ENCODE peak calls at places on chromosomes 11 and 22, in ten cellular contexts. N is sigmoid colon, E is A549, O is K562, W is SK-N-SH, Y is tibial nerve, Z is stomach, V is transverse colon, A is H1, M is ovary. Q is an unnamed sample.

GRCh38 chr11:74671520-74672196 is 59.6 kb downstream of the CHRDL2 start:
- DNase-seq in Z (no peak), W (no peak), N (no peak), Y (no peak), E (no peak), V (no peak), M (no peak), A (peak), O (no peak), Q (peak)

GRCh38 chr11:20213790-20214189 is 53.5 kb upstream of the DBX1 start:
- DNase-seq in E (no peak), W (no peak), O (no peak), Y (no peak), Z (no peak), A (no peak), V (no peak), M (no peak), N (no peak), Q (no peak)

GRCh38 chr11:110962907-110963306 is 250.7 kb upstream of the ARHGAP20 start:
- DNase-seq in Z (no peak), M (no peak), Y (no peak), E (no peak), V (no peak), N (no peak), O (no peak), A (no peak), W (peak), Q (no peak)

GRCh38 chr11:44133335-44133946 is 38.0 kb downstream of the EXT2 start:
- DNase-seq in O (peak), A (no peak), Z (no peak), W (peak), N (no peak), M (no peak), Y (no peak), E (peak), V (no peak), Q (no peak)

GRCh38 chr11:74932797-74933196 is 16.1 kb downstream of the XRRA1 start:
- DNase-seq in E (no peak), Z (no peak), O (no peak), A (no peak), W (no peak), M (no peak), N (no peak), Y (no peak), V (no peak), Q (no peak)

GRCh38 chr11:36452231-36452630 is 57.8 kb downstream of the TRAF6 start:
- DNase-seq in Z (no peak), O (no peak), N (no peak), E (no peak), A (no peak), V (no peak), Y (no peak), M (no peak), W (no peak), Q (no peak)

GRCh38 chr11:117780456-117780855 is 16.6 kb downstream of the DSCAML1 start:
- DNase-seq in A (no peak), E (no peak), W (no peak), V (no peak), M (no peak), Y (no peak), N (no peak), Z (no peak), O (no peak), Q (no peak)

GRCh38 chr11:13450832-13451397 is 12.1 kb downstream of the BTBD10 start:
- DNase-seq in O (no peak), Z (no peak), M (no peak), W (no peak), V (no peak), A (no peak), N (no peak), E (no peak), Y (no peak), Q (no peak)

GRCh38 chr22:24824250-24824649 is 18.2 kb downstream of the SGSM1 start:
- DNase-seq in Y (no peak), N (no peak), O (no peak), Z (no peak), V (no peak), W (no peak), M (no peak), A (no peak), E (no peak), Q (no peak)

GRCh38 chr11:100340416-100341323 is 346.4 kb upstream of the ARHGAP42 start:
- DNase-seq in Z (no peak), Y (no peak), M (no peak), A (no peak), E (no peak), O (no peak), N (no peak), V (no peak), W (no peak), Q (no peak)

GRCh38 chr22:41831383-41831782 is 1.5 kb upstream of the SREBF2 start:
- DNase-seq in V (no peak), Y (no peak), Z (no peak), A (no peak), E (no peak), M (no peak), O (no peak), W (no peak), N (no peak), Q (no peak)

GRCh38 chr11:135033545-135033944 is 621.5 kb upstream of the B3GAT1 start:
- DNase-seq in V (no peak), W (peak), E (no peak), O (peak), N (no peak), M (no peak), Z (no peak), A (peak), Y (no peak), Q (peak)

GRCh38 chr11:67275606-67276409 is 9.5 kb downstream of the GRK2 start:
- DNase-seq in Y (no peak), E (no peak), Z (no peak), O (no peak), N (peak), A (no peak), V (no peak), M (peak), W (no peak), Q (no peak)

GRCh38 chr11:19370100-19370861 is 129.5 kb upstream of the E2F8 start:
- DNase-seq in N (peak), Z (no peak), V (no peak), M (no peak), O (no peak), A (no peak), W (no peak), E (no peak), Y (peak), Q (no peak)

GRCh38 chr22:33116846-33117547 is 58.8 kb upstream of the SYN3 start:
- DNase-seq in Y (no peak), Z (no peak), N (no peak), V (no peak), M (no peak), E (no peak), A (no peak), W (no peak), O (no peak), Q (no peak)

GRCh38 chr11:130055637-130056036 is 14.1 kb upstream of the APLP2 start:
- DNase-seq in Z (no peak), E (no peak), M (no peak), O (no peak), N (no peak), V (no peak), Y (no peak), W (no peak), A (peak), Q (no peak)

GRCh38 chr11:34860034-34860433 is 56.1 kb downstream of the APIP start:
- DNase-seq in W (no peak), Y (no peak), Z (no peak), N (no peak), E (no peak), A (no peak), V (no peak), O (no peak), M (no peak), Q (no peak)

GRCh38 chr11:100956321-100956720 is 173.3 kb downstream of the PGR start:
- DNase-seq in A (no peak), V (no peak), Z (no peak), Y (no peak), N (no peak), W (no peak), E (no peak), O (no peak), M (no peak), Q (no peak)

GRCh38 chr11:95695181-95695580 is 94.4 kb downstream of the FAM76B start:
- DNase-seq in W (no peak), O (no peak), Z (no peak), A (no peak), V (no peak), Y (no peak), N (no peak), E (no peak), M (no peak), Q (no peak)

GRCh38 chr11:20488352-20488751 is 100.8 kb downstream of the PRMT3 start:
- DNase-seq in E (no peak), N (no peak), V (no peak), O (peak), Z (no peak), W (peak), A (no peak), Y (no peak), M (no peak), Q (no peak)

GRCh38 chr11:107743161-107743560 is 31.3 kb upstream of the SLN start:
- DNase-seq in W (no peak), V (no peak), E (no peak), Z (no peak), Y (no peak), O (no peak), A (no peak), N (no peak), M (no peak), Q (no peak)

GRCh38 chr11:76667271-76667818 is 3.2 kb downstream of the LRRC32 start:
- DNase-seq in W (no peak), Y (no peak), V (peak), Z (no peak), O (no peak), E (no peak), M (peak), N (peak), A (no peak), Q (no peak)

GRCh38 chr11:130180491-130180890 is 20.9 kb downstream of the ST14 start:
- DNase-seq in O (no peak), V (no peak), M (no peak), Y (no peak), W (no peak), N (no peak), E (no peak), Z (no peak), A (no peak), Q (no peak)

GRCh38 chr11:17887779-17888178 is 125.1 kb downstream of the SERGEF start:
- DNase-seq in E (no peak), W (no peak), A (no peak), Y (no peak), M (no peak), Z (no peak), N (no peak), V (no peak), O (no peak), Q (no peak)

GRCh38 chr22:25673721-25674120 is 68.3 kb upstream of the MYO18B start:
- DNase-seq in Z (no peak), N (no peak), Y (no peak), E (no peak), O (no peak), V (no peak), M (no peak), A (no peak), W (no peak), Q (no peak)

GRCh38 chr11:119371778-119372182 is 9.7 kb downstream of the USP2 start:
- DNase-seq in Z (no peak), N (no peak), W (peak), M (no peak), V (no peak), E (no peak), O (no peak), Y (no peak), A (no peak), Q (no peak)

DNA sequence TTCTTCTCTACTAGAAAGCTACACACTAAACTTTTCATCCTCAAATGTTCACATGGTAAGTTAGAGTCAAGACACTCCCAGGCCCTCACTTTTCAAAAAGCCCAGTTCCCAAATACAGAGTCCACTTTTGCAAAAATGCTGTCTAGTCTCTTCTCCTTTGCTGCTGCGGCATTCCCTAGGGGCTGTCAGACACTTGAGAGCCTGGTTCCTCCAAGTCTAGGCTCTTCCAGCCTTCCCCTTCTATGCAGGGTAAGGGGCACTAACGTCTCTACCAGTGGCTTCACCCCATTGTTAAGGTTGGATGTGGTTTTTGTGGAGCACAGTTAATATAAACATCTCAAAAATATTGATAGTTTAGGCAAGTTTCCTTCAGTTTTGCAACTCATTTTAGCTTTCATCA is 181.5 kb downstream of the KIF18A start:
- DNase-seq in Z (no peak), N (no peak), Y (no peak), M (no peak), A (no peak), E (no peak), O (no peak), V (no peak), W (no peak), Q (no peak)
- TF ChIP-seq CTCF in Z (no peak), N (no peak), Y (no peak), M (no peak), A (no peak), E (no peak), O (no peak), V (no peak), W (no peak), Q (no peak)

DNA sequence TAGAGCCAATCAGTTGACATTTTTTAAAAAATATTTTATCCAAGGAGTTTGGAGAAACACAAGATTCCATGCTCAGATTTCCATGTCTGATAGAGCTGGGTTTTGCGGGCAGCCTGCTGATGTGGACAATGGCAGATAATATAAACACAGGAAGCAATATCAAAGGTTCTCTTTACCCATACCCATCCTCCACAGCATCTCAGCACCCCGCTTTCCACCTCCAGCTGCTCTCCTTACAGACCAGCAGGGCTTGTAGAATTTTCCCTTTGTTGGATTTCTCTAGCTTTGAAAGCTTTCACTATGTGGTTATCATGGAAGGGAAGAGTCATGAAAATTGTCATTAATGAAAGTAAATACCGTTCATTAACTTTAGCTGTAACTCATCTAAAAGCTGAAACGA is 746.4 kb downstream of the OPCML start:
- DNase-seq in N (no peak), Z (no peak), W (no peak), V (no peak), Y (no peak), O (no peak), E (no peak), M (no peak), A (no peak), Q (no peak)
- TF ChIP-seq EP300 in N (no peak), Z (no peak), W (no peak), V (no peak), Y (no peak), O (no peak), E (no peak), M (no peak), A (no peak), Q (no peak)

GRCh38 chr22:36998620-36999351 is 20.5 kb downstream of the TST start:
- DNase-seq in V (peak), A (no peak), W (no peak), O (no peak), N (no peak), M (no peak), E (no peak), Y (no peak), Z (no peak), Q (no peak)
- TF ChIP-seq CTCF in V (no peak), A (peak), W (peak), O (peak), N (no peak), M (no peak), E (no peak), Y (no peak), Z (no peak), Q (no peak)

DNA sequence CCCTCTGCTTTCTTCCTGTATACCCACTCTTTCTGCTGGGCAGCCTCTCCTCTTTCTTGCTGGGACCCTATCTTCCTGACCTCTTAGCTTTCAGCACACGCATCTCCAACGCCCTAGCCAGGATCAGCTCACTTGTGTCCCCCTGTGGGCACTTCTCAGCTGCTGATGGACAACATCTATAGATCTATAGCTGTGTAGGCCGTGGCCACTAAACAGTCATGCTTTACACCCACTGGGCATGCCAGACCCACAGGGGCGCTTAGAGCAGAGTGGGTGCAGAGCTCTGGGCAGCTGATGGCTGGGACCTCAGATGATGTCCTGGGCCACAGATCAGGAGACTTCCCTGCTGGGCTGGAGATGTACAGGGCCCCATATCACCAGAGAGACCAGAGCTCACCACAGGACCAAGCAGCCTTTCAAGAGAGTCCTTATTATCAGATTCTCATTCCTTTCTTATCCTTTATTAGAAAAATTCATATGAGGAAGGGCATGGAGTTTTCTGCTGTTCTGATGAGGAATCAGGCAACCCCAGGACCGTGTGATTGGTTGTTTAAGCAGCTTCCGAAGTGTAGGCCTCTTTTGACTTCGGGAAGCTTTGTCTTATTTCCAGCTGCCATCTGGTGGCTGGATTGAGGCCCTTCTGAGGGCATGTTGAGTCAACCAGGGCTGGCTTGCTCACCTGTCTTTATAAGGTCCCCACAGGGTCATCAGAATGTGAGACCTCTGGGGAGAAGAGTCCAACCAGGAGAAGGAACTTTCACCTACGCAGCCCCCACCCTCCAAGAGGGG is 60.5 kb downstream of the OSBP2 start:
- DNase-seq in V (peak), A (peak), N (peak), W (peak), O (peak), Y (no peak), E (peak), M (no peak), Z (peak), Q (no peak)
- TF ChIP-seq EP300 in V (no peak), A (no peak), N (no peak), W (no peak), O (no peak), Y (no peak), E (no peak), M (no peak), Z (no peak), Q (no peak)

GRCh38 chr11:57322881-57323467 is 1.8 kb downstream of the TNKS1BP1 start:
- DNase-seq in W (no peak), Y (no peak), A (no peak), Z (no peak), M (no peak), O (no peak), E (no peak), V (no peak), N (peak), Q (no peak)
- TF ChIP-seq CTCF in W (peak), Y (no peak), A (no peak), Z (no peak), M (no peak), O (no peak), E (no peak), V (no peak), N (no peak), Q (no peak)

GRCh38 chr11:6362868-6363678 is 27.2 kb upstream of the SMPD1 start:
- DNase-seq in Z (peak), M (peak), E (peak), V (peak), W (peak), N (peak), A (peak), Y (peak), O (peak), Q (no peak)
- TF ChIP-seq EP300 in Z (no peak), M (no peak), E (no peak), V (no peak), W (no peak), N (no peak), A (no peak), Y (no peak), O (no peak), Q (no peak)

Q was measured in esophagus muscularis mucosa.